ENCODE peak calls at places on chromosomes 1 and 21, in seven cellular contexts. B, L, I, X, C, V and E are unnamed samples.

GRCh38 chr1:244988521-244988920 is 124.2 kb upstream of the HNRNPU start:
- DNase-seq in C (no peak), L (no peak), B (no peak), X (no peak), V (no peak), I (no peak), E (no peak)

GRCh38 chr1:154190550-154190949 is 1.4 kb downstream of the TPM3 start:
- DNase-seq in V (no peak), X (no peak), L (no peak), B (peak), C (no peak), I (peak), E (no peak)

GRCh38 chr1:229988534-229988933 is 78.5 kb upstream of the GALNT2 start:
- DNase-seq in L (no peak), I (no peak), B (no peak), C (no peak), X (no peak), V (peak), E (no peak)

GRCh38 chr1:50967416-50968020 is 2.5 kb upstream of the CDKN2C start:
- DNase-seq in L (no peak), C (no peak), B (peak), X (no peak), I (no peak), V (no peak), E (no peak)

GRCh38 chr1:232899839-232900238 is 50.6 kb upstream of the NTPCR start:
- DNase-seq in I (no peak), B (no peak), X (no peak), L (no peak), V (no peak), C (no peak), E (no peak)

GRCh38 chr1:244970661-244971523 is 106.5 kb upstream of the HNRNPU start:
- DNase-seq in V (peak), I (peak), L (peak), B (peak), C (peak), X (peak), E (peak)

GRCh38 chr1:233349137-233349536 is 21.6 kb downstream of the MAP3K21 start:
- DNase-seq in V (no peak), X (no peak), B (no peak), I (no peak), L (no peak), C (no peak), E (no peak)

GRCh38 chr21:45799765-45800338 is 156.3 kb downstream of the PCBP3 start:
- DNase-seq in B (no peak), X (no peak), I (no peak), L (no peak), V (no peak), C (no peak), E (no peak)

GRCh38 chr1:154819628-154820590 is 50.2 kb downstream of the KCNN3 start:
- DNase-seq in I (no peak), C (no peak), V (no peak), L (no peak), X (peak), B (no peak), E (peak)

GRCh38 chr1:183180213-183180612 is 5.9 kb upstream of the LAMC2 start:
- DNase-seq in B (peak), L (no peak), X (no peak), V (no peak), I (peak), C (peak), E (no peak)

GRCh38 chr1:15308135-15308534 is 61.1 kb downstream of the FHAD1 start:
- DNase-seq in I (no peak), C (no peak), L (no peak), X (no peak), B (no peak), V (no peak), E (no peak)

GRCh38 chr1:27577504-27578188 is 26.3 kb downstream of the AHDC1 start:
- DNase-seq in C (no peak), X (no peak), L (no peak), B (no peak), I (no peak), V (no peak), E (no peak)

GRCh38 chr1:182051938-182052337 is 9.6 kb downstream of the ZNF648 start:
- DNase-seq in X (no peak), V (no peak), C (no peak), L (no peak), I (no peak), B (no peak), E (no peak)

GRCh38 chr1:16984717-16985116 is 4.3 kb upstream of the MFAP2 start:
- DNase-seq in B (peak), V (no peak), L (peak), C (peak), X (no peak), I (peak), E (no peak)

GRCh38 chr1:158113759-158114127 is 67.0 kb upstream of the CD1D start:
- DNase-seq in B (no peak), L (no peak), I (no peak), X (no peak), C (no peak), V (no peak), E (no peak)

GRCh38 chr1:151811181-151811580 is 6.0 kb upstream of the LINGO4 start:
- DNase-seq in B (peak), C (no peak), X (no peak), V (no peak), L (no peak), I (no peak), E (no peak)

GRCh38 chr1:169163059-169163458 is 56.6 kb downstream of the ATP1B1 start:
- DNase-seq in B (no peak), X (no peak), I (no peak), C (no peak), V (no peak), L (no peak), E (no peak)

GRCh38 chr1:196070940-196071339 is 537.3 kb downstream of the KCNT2 start:
- DNase-seq in L (no peak), B (no peak), X (no peak), I (no peak), C (no peak), V (no peak), E (no peak)

GRCh38 chr1:222583079-222583478 is 6.7 kb downstream of the TAF1A start:
- DNase-seq in V (no peak), C (no peak), L (no peak), B (no peak), X (no peak), I (no peak), E (no peak)

GRCh38 chr1:32338637-32339145 is 2.7 kb upstream of the MARCKSL1 start:
- DNase-seq in V (no peak), I (no peak), B (no peak), L (no peak), X (no peak), C (no peak), E (no peak)

GRCh38 chr1:222521299-222522104 is 26.4 kb downstream of the HHIPL2 start:
- DNase-seq in C (no peak), X (no peak), I (no peak), B (peak), L (no peak), V (no peak), E (no peak)

GRCh38 chr1:4379451-4380175 is 274.8 kb upstream of the AJAP1 start:
- DNase-seq in X (no peak), V (no peak), I (no peak), B (peak), L (no peak), C (no peak), E (no peak)

GRCh38 chr1:182197555-182197954 is 136.0 kb upstream of the ZNF648 start:
- DNase-seq in B (peak), V (no peak), L (no peak), X (no peak), C (no peak), I (peak), E (no peak)

GRCh38 chr1:201748331-201748730 is 80.6 kb upstream of the IPO9 start:
- DNase-seq in L (no peak), C (peak), X (no peak), B (peak), V (peak), I (peak), E (no peak)

GRCh38 chr1:218390625-218391024 is 45.5 kb downstream of the TGFB2 start:
- DNase-seq in C (no peak), L (no peak), X (no peak), I (no peak), B (no peak), V (no peak), E (no peak)
- TF ChIP-seq CTCF in C (no peak), L (no peak), X (no peak), I (no peak), B (no peak), V (no peak), E (no peak)

GRCh38 chr1:113072757-113073456 is at the start of gene LRIG2:
- DNase-seq in L (peak), I (peak), V (peak), B (peak), X (peak), C (peak), E (peak)
- TF ChIP-seq CTCF in L (peak), I (peak), V (peak), B (peak), X (peak), C (peak), E (peak)

GRCh38 chr1:175163702-175164101 is 28.9 kb downstream of the KIAA0040 start:
- DNase-seq in I (no peak), C (no peak), V (no peak), B (no peak), L (no peak), X (no peak), E (no peak)
- TF ChIP-seq CTCF in I (no peak), C (no peak), V (no peak), B (no peak), L (no peak), X (peak), E (no peak)

GRCh38 chr1:247131236-247131635 is 27.1 kb upstream of the ZNF669 start:
- DNase-seq in L (no peak), C (no peak), B (no peak), V (no peak), I (no peak), X (peak), E (no peak)
- TF ChIP-seq CTCF in L (no peak), C (no peak), B (no peak), V (no peak), I (no peak), X (no peak), E (no peak)

GRCh38 chr1:225777583-225778411 is at the start of gene SRP9:
- DNase-seq in X (peak), V (peak), L (peak), C (peak), I (peak), B (peak), E (peak)
- TF ChIP-seq CTCF in X (peak), V (peak), L (peak), C (peak), I (peak), B (peak), E (peak)

DNA sequence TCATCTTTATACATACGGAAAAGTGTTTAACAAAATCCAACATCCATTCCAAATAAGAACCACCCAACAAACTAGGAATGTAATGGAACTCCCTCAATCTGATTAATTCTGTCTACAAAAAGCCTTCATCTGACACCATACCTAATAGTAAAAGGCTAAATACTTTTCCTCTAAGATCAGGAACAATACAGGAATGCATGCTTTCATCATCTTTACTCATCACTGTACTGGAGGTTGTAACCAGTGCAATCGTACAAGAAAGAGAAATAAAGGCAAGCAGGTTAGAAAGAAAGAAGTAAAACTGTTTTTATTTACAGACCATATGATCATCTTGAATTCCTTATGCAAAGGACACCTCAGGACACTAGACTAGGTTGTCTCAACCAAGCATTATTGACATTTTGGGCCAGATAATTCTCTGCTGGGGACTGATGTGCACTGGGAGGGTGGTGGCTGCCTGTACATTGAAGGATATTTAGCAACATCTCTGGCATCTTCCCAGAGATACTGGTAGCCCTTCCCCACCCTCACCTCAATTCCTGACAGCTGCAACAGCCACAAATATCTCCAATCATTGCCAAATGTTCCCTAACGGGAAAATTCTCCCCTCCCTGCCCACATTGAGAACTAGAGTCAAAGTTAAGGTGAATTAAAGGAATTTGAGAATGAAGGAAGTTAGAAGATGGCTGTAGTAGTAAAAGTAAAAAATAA is 30.6 kb upstream of the INSL5 start:
- DNase-seq in B (peak), C (no peak), I (no peak), X (no peak), L (no peak), V (no peak), E (no peak)
- TF ChIP-seq CTCF in B (no peak), C (no peak), I (no peak), X (no peak), L (no peak), V (no peak), E (no peak)

DNA sequence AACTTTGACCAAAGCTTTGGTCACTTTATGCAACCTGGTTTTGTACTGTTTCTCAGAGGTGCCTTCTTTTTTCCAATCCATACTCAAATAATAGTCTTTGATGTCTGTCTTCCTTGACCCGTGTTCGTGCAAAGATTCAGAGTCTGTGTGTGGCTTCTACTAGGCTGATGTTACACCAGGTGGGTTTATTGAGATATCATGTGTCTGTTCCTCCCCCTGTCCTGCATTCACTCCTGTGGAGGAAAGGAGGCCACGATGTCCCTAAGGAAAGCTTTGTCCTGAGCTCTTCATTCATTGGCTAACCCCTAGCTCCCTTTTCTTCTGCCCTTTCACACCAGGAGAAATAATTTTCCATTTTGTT is 15.0 kb upstream of the IKBKE start:
- DNase-seq in X (no peak), C (no peak), V (no peak), I (no peak), B (no peak), L (no peak), E (no peak)
- TF ChIP-seq CTCF in X (no peak), C (no peak), V (no peak), I (no peak), B (no peak), L (no peak), E (no peak)

GRCh38 chr1:11649237-11649623 is 5.0 kb downstream of the FBXO2 start:
- DNase-seq in C (no peak), I (no peak), L (no peak), X (no peak), V (no peak), B (no peak), E (no peak)

GRCh38 chr1:11647333-11647732 is 6.9 kb downstream of the FBXO2 start:
- DNase-seq in L (no peak), I (no peak), C (no peak), B (no peak), V (no peak), X (no peak), E (no peak)

GRCh38 chr1:11649624-11650330 is 4.5 kb downstream of the FBXO2 start:
- DNase-seq in V (no peak), I (no peak), X (no peak), C (no peak), B (no peak), L (no peak), E (no peak)

GRCh38 chr1:11648039-11648438 is 6.2 kb downstream of the FBXO2 start:
- DNase-seq in C (no peak), I (no peak), X (no peak), B (no peak), L (peak), V (no peak), E (no peak)

GRCh38 chr1:11648732-11649158 is 5.5 kb downstream of the FBXO2 start:
- DNase-seq in I (no peak), V (no peak), X (no peak), C (no peak), L (no peak), B (no peak), E (peak)
- TF ChIP-seq CTCF in I (no peak), V (no peak), X (no peak), C (no peak), L (no peak), B (no peak), E (no peak)

GRCh38 chr1:89524369-89525168 is at the start of gene LRRC8B:
- DNase-seq in L (peak), I (peak), V (peak), X (peak), C (peak), B (peak), E (peak)

GRCh38 chr1:89523597-89524368 is 846 bp upstream of the LRRC8B start:
- DNase-seq in L (no peak), X (peak), I (no peak), V (no peak), C (no peak), B (no peak), E (peak)

GRCh38 chr1:89527750-89528381 is 3.2 kb downstream of the LRRC8B start:
- DNase-seq in B (no peak), I (no peak), L (no peak), C (no peak), V (no peak), X (no peak), E (no peak)

GRCh38 chr1:89527256-89527655 is 2.6 kb downstream of the LRRC8B start:
- DNase-seq in B (no peak), C (no peak), V (no peak), X (no peak), I (no peak), L (no peak), E (no peak)

GRCh38 chr1:89525169-89525855 is 683 bp downstream of the LRRC8B start:
- DNase-seq in X (peak), V (no peak), C (no peak), B (no peak), I (peak), L (peak), E (peak)
- TF ChIP-seq CTCF in X (no peak), V (no peak), C (no peak), B (no peak), I (no peak), L (no peak), E (no peak)

DNA sequence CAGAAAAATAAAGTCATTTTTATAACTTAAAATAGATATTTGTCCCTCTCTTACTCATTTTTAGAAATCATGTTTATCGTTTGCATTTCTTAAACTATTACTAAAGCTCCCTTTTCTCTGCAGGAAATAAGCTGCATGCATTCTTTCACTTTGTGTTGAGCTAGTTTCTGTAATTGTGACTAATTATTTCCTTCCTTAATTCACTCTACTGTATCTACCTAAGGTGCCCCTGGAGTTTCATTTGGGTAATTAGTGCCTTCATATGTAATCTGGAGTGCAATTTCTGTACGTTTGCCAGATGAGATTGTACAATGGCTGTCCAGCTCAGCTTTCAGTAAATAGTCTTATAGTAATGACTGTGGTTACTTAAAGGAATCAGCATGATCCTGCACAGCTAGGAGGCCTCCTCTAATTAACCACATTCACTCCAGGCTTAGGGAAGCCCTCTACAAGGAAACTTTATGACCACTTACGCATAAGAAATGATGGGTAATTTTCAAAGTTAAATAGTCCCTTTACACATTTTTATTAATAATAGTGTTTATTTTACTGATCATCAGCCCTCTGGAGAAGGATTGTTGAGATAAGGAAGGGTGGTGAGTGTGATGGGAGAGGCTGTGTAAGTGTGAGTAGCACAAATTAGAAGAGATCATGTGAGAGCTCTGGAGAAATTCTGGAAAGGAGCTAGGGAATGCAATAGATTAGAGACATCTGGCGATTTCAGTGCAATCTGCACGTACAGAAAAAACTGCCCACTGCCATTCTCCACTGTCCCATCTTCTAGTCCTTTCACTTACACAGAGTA is 86.8 kb downstream of the LRRC8C start:
- DNase-seq in V (no peak), X (peak), I (no peak), B (peak), L (no peak), C (no peak), E (no peak)
- TF ChIP-seq CTCF in V (no peak), X (no peak), I (no peak), B (no peak), L (no peak), C (no peak), E (no peak)